ENCODE peak calls at places on chromosomes 7 and 10, in nine cellular contexts. S, H, T, F, P, D, Y, Z and X are unnamed samples.

GRCh38 chr10:104337985-104338735 is at the start of gene ITPRIP:
- DNase-seq in T (peak), P (peak), H (peak), Z (peak), D (peak), S (peak), F (peak), Y (peak), X (no peak)

GRCh38 chr10:98924526-98924925 is 311.1 kb downstream of the HPSE2 start:
- DNase-seq in Z (no peak), Y (no peak), F (no peak), S (no peak), P (no peak), H (no peak), D (no peak), T (no peak), X (no peak)

GRCh38 chr7:47180268-47180826 is 401.6 kb downstream of the TNS3 start:
- DNase-seq in D (peak), T (peak), H (peak), F (peak), Z (peak), Y (peak), S (peak), P (peak), X (peak)

GRCh38 chr7:55326079-55326847 is 38.9 kb upstream of the LANCL2 start:
- DNase-seq in S (no peak), T (no peak), P (no peak), Z (no peak), F (no peak), H (no peak), D (no peak), Y (no peak), X (no peak)

GRCh38 chr10:70974351-70974901 is 86.1 kb upstream of the PCBD1 start:
- DNase-seq in F (peak), S (no peak), D (peak), Z (peak), Y (peak), P (no peak), H (peak), T (peak), X (no peak)

GRCh38 chr7:30144659-30145321 is 10.0 kb downstream of the MTURN start:
- DNase-seq in F (no peak), T (no peak), P (no peak), Y (no peak), D (no peak), S (no peak), Z (no peak), H (peak), X (no peak)

GRCh38 chr10:92009445-92009844 is 85.9 kb downstream of the BTAF1 start:
- DNase-seq in P (no peak), Y (no peak), Z (no peak), T (no peak), S (no peak), F (no peak), D (no peak), H (no peak), X (no peak)

GRCh38 chr10:53108317-53108934 is 335.8 kb upstream of the MBL2 start:
- DNase-seq in T (no peak), P (no peak), F (no peak), H (no peak), Y (no peak), D (no peak), Z (no peak), S (no peak), X (no peak)

GRCh38 chr7:26007510-26007909 is 144.5 kb upstream of the NFE2L3 start:
- DNase-seq in Z (no peak), H (no peak), D (no peak), T (no peak), Y (no peak), F (no peak), P (no peak), S (no peak), X (no peak)

GRCh38 chr10:89469517-89469916 is 55.1 kb downstream of the IFIT5 start:
- DNase-seq in H (no peak), Y (no peak), S (no peak), T (no peak), Z (no peak), P (peak), F (no peak), D (no peak), X (no peak)

GRCh38 chr7:5005066-5005465 is 40.6 kb upstream of the RBAK start:
- DNase-seq in P (no peak), H (no peak), T (no peak), D (peak), F (no peak), Z (no peak), S (no peak), Y (no peak), X (no peak)

GRCh38 chr7:1700086-1700485 is 30.0 kb downstream of the ELFN1 start:
- DNase-seq in T (no peak), D (no peak), Y (no peak), S (no peak), Z (peak), H (peak), F (no peak), P (no peak), X (no peak)

GRCh38 chr7:44408596-44408995 is 81.9 kb downstream of the NUDCD3 start:
- DNase-seq in F (no peak), T (peak), Y (no peak), D (peak), Z (peak), P (no peak), H (no peak), S (no peak), X (peak)

GRCh38 chr7:27640914-27641570 is 21.6 kb downstream of the HIBADH start:
- DNase-seq in P (peak), H (no peak), S (no peak), Z (no peak), D (no peak), F (peak), T (no peak), Y (peak), X (no peak)

GRCh38 chr10:132605390-132605789 is 67.8 kb downstream of the INPP5A start:
- DNase-seq in Z (no peak), H (no peak), D (no peak), Y (no peak), S (no peak), P (no peak), T (no peak), F (no peak), X (no peak)

GRCh38 chr7:76294344-76295024 is 8.0 kb upstream of the HSPB1 start:
- DNase-seq in D (peak), T (peak), Z (peak), P (peak), Y (peak), H (peak), S (peak), F (peak), X (no peak)
- H3K9ac ChIP-seq in D (peak), T (no peak), Z (no peak), P (peak), Y (peak), H (peak), S (peak), F (peak), X (no peak)

GRCh38 chr10:73229567-73229966 is 17.5 kb downstream of the DNAJC9 start:
- DNase-seq in F (no peak), Z (no peak), D (no peak), H (no peak), S (no peak), T (no peak), Y (no peak), P (no peak), X (no peak)

GRCh38 chr10:73220989-73221388 is 26.1 kb downstream of the DNAJC9 start:
- DNase-seq in S (no peak), T (no peak), Y (no peak), H (no peak), F (no peak), D (no peak), Z (no peak), P (no peak), X (no peak)

GRCh38 chr10:73228247-73228646 is 18.8 kb downstream of the DNAJC9 start:
- DNase-seq in P (no peak), Z (no peak), Y (no peak), H (no peak), T (no peak), F (no peak), S (no peak), D (no peak), X (no peak)

GRCh38 chr10:73225518-73225917 is 21.5 kb downstream of the DNAJC9 start:
- DNase-seq in F (peak), P (no peak), S (no peak), Z (no peak), D (no peak), Y (no peak), H (no peak), T (no peak), X (no peak)

DNA sequence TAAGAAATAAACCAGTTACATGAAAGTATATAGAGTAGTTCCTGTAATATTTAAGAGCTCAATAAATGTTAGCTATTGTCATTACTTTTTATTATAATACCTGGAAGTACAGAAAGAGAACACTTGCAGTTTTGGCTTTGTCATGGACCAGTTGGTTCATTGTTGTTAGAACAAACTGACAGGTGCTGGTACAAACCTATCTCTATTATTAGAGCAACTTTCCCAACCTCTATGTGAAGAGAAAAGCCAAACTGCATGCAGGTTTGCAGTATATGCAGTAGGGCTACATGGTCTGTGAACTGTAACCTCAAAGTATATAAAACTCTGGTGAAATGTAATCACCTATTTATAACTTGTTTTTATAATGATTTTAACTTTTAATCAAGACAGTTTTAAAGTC is 20.4 kb downstream of the DNAJC9 start:
- DNase-seq in D (no peak), H (no peak), T (no peak), F (no peak), S (no peak), Y (no peak), Z (no peak), P (no peak), X (no peak)
- H3K9ac ChIP-seq in D (no peak), H (no peak), T (no peak), F (no peak), S (no peak), Y (no peak), Z (no peak), P (no peak), X (no peak)

DNA sequence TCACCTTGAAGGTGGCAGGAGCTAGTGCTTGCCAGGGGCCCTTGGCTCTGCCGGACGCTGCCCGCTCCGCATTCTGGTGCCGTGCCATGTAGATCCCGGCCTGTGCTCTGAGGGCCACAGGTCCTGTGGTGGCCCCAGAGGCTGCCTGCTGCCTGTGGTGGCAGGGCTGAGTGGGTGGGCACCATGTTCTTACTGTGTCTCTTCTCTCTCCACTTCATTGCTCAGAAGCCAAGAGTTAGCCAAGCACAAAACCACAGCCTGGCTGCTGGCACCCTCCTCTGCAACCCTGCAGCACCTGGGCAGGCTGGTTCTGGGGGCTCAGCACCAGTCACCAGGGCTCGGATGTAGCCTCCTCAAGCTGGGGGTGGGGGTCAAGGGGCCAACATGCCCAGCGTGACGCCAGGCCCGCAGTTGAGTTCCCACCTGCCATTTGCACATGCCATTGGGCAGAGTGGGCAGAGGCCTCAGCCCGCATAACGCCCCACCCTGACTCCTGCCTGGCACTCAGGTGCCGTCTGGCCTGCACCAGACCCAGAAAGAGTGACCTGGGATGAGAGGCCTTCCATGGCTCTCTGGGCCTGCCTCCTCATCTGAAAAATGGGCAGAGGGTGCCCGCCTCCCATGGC is 16.3 kb downstream of the ZMIZ1 start:
- DNase-seq in F (no peak), T (no peak), Y (no peak), Z (no peak), S (no peak), H (no peak), D (no peak), P (no peak), X (no peak)
- H3K9ac ChIP-seq in F (no peak), T (no peak), Y (no peak), Z (no peak), S (peak), H (no peak), D (no peak), P (no peak), X (no peak)

DNA sequence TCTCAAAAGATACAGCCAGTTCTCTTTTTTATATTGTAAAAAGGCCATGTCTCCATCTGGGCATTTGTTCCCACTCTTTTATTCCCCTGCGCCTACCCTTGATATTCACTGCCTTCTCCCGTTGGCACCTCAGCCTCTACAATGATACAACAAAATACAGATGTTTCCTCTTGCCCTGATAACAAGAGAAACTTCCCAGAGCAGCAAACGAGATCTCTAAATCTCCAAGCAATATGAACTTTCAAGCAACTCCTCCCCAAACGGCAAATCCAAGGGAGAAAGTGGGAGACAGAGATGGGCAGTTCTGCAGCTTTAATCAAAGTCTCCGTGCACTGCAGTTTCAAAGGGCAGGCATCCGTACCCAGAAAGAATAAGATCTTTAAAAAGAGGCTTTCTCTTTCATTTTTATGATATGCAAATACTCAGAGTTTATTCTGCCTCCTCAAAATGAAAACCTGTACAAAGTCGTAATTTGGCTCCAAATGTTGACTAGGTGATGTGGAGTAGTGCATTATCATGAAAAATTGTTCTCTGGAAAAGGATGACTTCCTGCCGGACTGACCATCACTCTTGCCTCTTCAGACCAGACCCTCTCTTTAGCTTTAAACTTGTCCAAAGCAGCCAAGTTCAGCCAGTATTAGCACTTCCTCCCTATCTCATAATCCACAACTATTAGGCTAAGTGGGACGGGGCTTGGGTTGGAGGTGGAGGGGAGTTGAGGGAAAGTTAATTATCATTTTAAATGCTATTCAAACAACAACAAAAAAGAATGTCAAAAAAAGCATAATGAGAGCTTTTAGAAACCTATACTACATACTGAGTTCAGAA is 682 bp downstream of the HGF start:
- DNase-seq in F (peak), Y (no peak), T (no peak), H (no peak), Z (no peak), S (no peak), D (no peak), P (peak), X (no peak)
- H3K9ac ChIP-seq in F (peak), Y (no peak), T (no peak), H (no peak), Z (no peak), S (peak), D (no peak), P (no peak), X (no peak)

GRCh38 chr7:102306916-102307677 is 20.4 kb downstream of the SH2B2 start:
- DNase-seq in T (peak), F (peak), S (peak), Y (peak), H (no peak), P (no peak), D (peak), Z (peak), X (peak)

GRCh38 chr7:102313997-102314780 is 27.5 kb downstream of the SH2B2 start:
- DNase-seq in Y (no peak), S (no peak), D (no peak), T (no peak), H (peak), Z (no peak), F (no peak), P (no peak), X (no peak)

GRCh38 chr7:102310414-102310815 is 23.7 kb downstream of the SH2B2 start:
- DNase-seq in P (no peak), T (no peak), Z (no peak), Y (no peak), S (no peak), F (no peak), H (no peak), D (no peak), X (no peak)

GRCh38 chr7:102317231-102318059 is 30.8 kb downstream of the SH2B2 start:
- DNase-seq in Z (no peak), H (peak), F (no peak), T (peak), S (no peak), Y (no peak), D (peak), P (no peak), X (no peak)

DNA sequence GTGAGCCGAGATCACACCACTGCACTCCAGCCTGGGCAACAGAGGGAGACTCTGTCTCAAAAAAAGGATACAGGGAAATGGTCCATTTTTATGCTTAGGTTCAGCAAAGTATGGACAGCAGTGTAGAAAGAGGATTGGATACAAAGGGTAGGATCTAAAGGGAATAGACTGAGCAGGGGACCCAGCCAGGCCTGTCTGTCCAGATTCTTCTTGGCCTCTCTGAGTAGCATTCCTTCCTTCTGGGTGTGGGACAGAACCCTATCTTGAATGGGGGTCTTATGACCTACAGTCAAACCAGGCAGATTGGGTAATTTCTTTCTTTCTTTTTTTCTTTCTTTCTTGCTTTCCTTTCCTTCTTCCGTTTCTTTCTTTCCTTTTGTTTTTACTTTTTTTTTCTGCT is 25.6 kb downstream of the SH2B2 start:
- DNase-seq in S (no peak), Y (no peak), T (no peak), P (no peak), H (no peak), F (no peak), D (no peak), Z (no peak), X (no peak)
- H3K9ac ChIP-seq in S (no peak), Y (no peak), T (no peak), P (no peak), H (no peak), F (no peak), D (no peak), Z (no peak), X (no peak)

GRCh38 chr7:116354171-116354545 is 143.8 kb downstream of the TES start:
- DNase-seq in S (peak), T (no peak), H (no peak), P (no peak), Z (no peak), Y (peak), F (peak), D (peak), X (no peak)
- H3K9ac ChIP-seq in S (no peak), T (no peak), H (peak), P (peak), Z (no peak), Y (peak), F (peak), D (no peak), X (no peak)

GRCh38 chr10:101691081-101691480 is 3.9 kb downstream of the FBXW4 start:
- DNase-seq in H (no peak), S (no peak), P (no peak), T (no peak), F (no peak), D (no peak), Z (no peak), Y (no peak), X (no peak)
- H3K9ac ChIP-seq in H (no peak), S (no peak), P (no peak), T (no peak), F (no peak), D (no peak), Z (no peak), Y (no peak), X (no peak)